ENCODE peak calls at places on chromosomes 6 and 20, in ten cellular contexts. One of them, this sample, is unnamed.

GRCh38 chr20:2212457-2213005 is 83.3 kb upstream of the TGM3 start:
- DNase-seq in GM23248: no peak
- DNase-seq in DMS 273 treated with DMSO at 0.1 percent for 48 hours: no peak
- DNase-seq in dermis microvascular lymphatic vessel endothelial cell: no peak
- DNase-seq in mesenchymal stem cell: no peak
- DNase-seq in AG08395: no peak
- DNase-seq in EH: no peak
- DNase-seq in astrocyte of the cerebellum: no peak
- DNase-seq in Right ventricle myocardium inferior: no peak
- DNase-seq in RWPE1: no peak
- DNase-seq in this sample: no peak

GRCh38 chr6:134352786-134353480 is 35.0 kb upstream of the SGK1 start:
- DNase-seq in GM23248: peak; percentile 88
- DNase-seq in DMS 273 treated with DMSO at 0.1 percent for 48 hours: no peak
- DNase-seq in dermis microvascular lymphatic vessel endothelial cell: no peak
- DNase-seq in mesenchymal stem cell: peak; percentile 96
- DNase-seq in AG08395: peak; percentile 76
- DNase-seq in EH: peak; percentile 91
- DNase-seq in astrocyte of the cerebellum: peak; percentile 64
- DNase-seq in Right ventricle myocardium inferior: no peak
- DNase-seq in RWPE1: no peak
- DNase-seq in this sample: peak; percentile 95

GRCh38 chr6:23170044-23170443 is 600.7 kb downstream of the HDGFL1 start:
- DNase-seq in GM23248: no peak
- DNase-seq in DMS 273 treated with DMSO at 0.1 percent for 48 hours: no peak
- DNase-seq in dermis microvascular lymphatic vessel endothelial cell: no peak
- DNase-seq in mesenchymal stem cell: no peak
- DNase-seq in AG08395: no peak
- DNase-seq in EH: no peak
- DNase-seq in astrocyte of the cerebellum: no peak
- DNase-seq in Right ventricle myocardium inferior: no peak
- DNase-seq in RWPE1: no peak
- DNase-seq in this sample: no peak

GRCh38 chr6:107698146-107698545 is 126.0 kb downstream of the SCML4 start:
- DNase-seq in GM23248: peak; percentile 93
- DNase-seq in DMS 273 treated with DMSO at 0.1 percent for 48 hours: no peak
- DNase-seq in dermis microvascular lymphatic vessel endothelial cell: no peak
- DNase-seq in mesenchymal stem cell: peak; percentile 84
- DNase-seq in AG08395: peak; percentile 78
- DNase-seq in EH: peak; percentile 83
- DNase-seq in astrocyte of the cerebellum: no peak
- DNase-seq in Right ventricle myocardium inferior: no peak
- DNase-seq in RWPE1: no peak
- DNase-seq in this sample: peak; percentile 58

GRCh38 chr20:62899633-62900051 is 26.7 kb downstream of the DIDO1 start:
- DNase-seq in GM23248: peak; percentile 32
- DNase-seq in DMS 273 treated with DMSO at 0.1 percent for 48 hours: no peak
- DNase-seq in dermis microvascular lymphatic vessel endothelial cell: no peak
- DNase-seq in mesenchymal stem cell: no peak
- DNase-seq in AG08395: peak; percentile 17
- DNase-seq in EH: no peak
- DNase-seq in astrocyte of the cerebellum: no peak
- DNase-seq in Right ventricle myocardium inferior: no peak
- DNase-seq in RWPE1: peak; percentile 76
- DNase-seq in this sample: no peak

GRCh38 chr6:113860165-113860955 is 3.2 kb downstream of the MARCKS start:
- DNase-seq in GM23248: peak; percentile 70
- DNase-seq in DMS 273 treated with DMSO at 0.1 percent for 48 hours: no peak
- DNase-seq in dermis microvascular lymphatic vessel endothelial cell: no peak
- DNase-seq in mesenchymal stem cell: no peak
- DNase-seq in AG08395: peak; percentile 7
- DNase-seq in EH: peak; percentile 52
- DNase-seq in astrocyte of the cerebellum: no peak
- DNase-seq in Right ventricle myocardium inferior: peak; percentile 62
- DNase-seq in RWPE1: peak; percentile 21
- DNase-seq in this sample: peak; percentile 48

GRCh38 chr20:63641146-63641791 is 12.0 kb downstream of the STMN3 start:
- DNase-seq in GM23248: no peak
- DNase-seq in DMS 273 treated with DMSO at 0.1 percent for 48 hours: no peak
- DNase-seq in dermis microvascular lymphatic vessel endothelial cell: no peak
- DNase-seq in mesenchymal stem cell: peak; percentile 60
- DNase-seq in AG08395: no peak
- DNase-seq in EH: peak; percentile 56
- DNase-seq in astrocyte of the cerebellum: no peak
- DNase-seq in Right ventricle myocardium inferior: no peak
- DNase-seq in RWPE1: no peak
- DNase-seq in this sample: peak; percentile 18

GRCh38 chr6:148932208-148932607 is 185.4 kb downstream of the UST start:
- DNase-seq in GM23248: no peak
- DNase-seq in DMS 273 treated with DMSO at 0.1 percent for 48 hours: no peak
- DNase-seq in dermis microvascular lymphatic vessel endothelial cell: no peak
- DNase-seq in mesenchymal stem cell: no peak
- DNase-seq in AG08395: no peak
- DNase-seq in EH: no peak
- DNase-seq in astrocyte of the cerebellum: no peak
- DNase-seq in Right ventricle myocardium inferior: no peak
- DNase-seq in RWPE1: no peak
- DNase-seq in this sample: no peak

GRCh38 chr20:63696628-63697356 is at the start of gene TNFRSF6B:
- DNase-seq in GM23248: peak; percentile 47
- DNase-seq in DMS 273 treated with DMSO at 0.1 percent for 48 hours: no peak
- DNase-seq in dermis microvascular lymphatic vessel endothelial cell: no peak
- DNase-seq in mesenchymal stem cell: peak; percentile 33
- DNase-seq in AG08395: no peak
- DNase-seq in EH: no peak
- DNase-seq in astrocyte of the cerebellum: no peak
- DNase-seq in Right ventricle myocardium inferior: peak; percentile 53
- DNase-seq in RWPE1: no peak
- DNase-seq in this sample: no peak

GRCh38 chr20:53493201-53493908 is 100.3 kb downstream of the ZNF217 start:
- DNase-seq in GM23248: peak; percentile 69
- DNase-seq in DMS 273 treated with DMSO at 0.1 percent for 48 hours: no peak
- DNase-seq in dermis microvascular lymphatic vessel endothelial cell: no peak
- DNase-seq in mesenchymal stem cell: no peak
- DNase-seq in AG08395: peak; percentile 31
- DNase-seq in EH: no peak
- DNase-seq in astrocyte of the cerebellum: no peak
- DNase-seq in Right ventricle myocardium inferior: no peak
- DNase-seq in RWPE1: no peak
- DNase-seq in this sample: no peak

GRCh38 chr6:162899148-162899547 is 171.4 kb downstream of the PACRG start:
- DNase-seq in GM23248: no peak
- DNase-seq in DMS 273 treated with DMSO at 0.1 percent for 48 hours: no peak
- DNase-seq in dermis microvascular lymphatic vessel endothelial cell: no peak
- DNase-seq in mesenchymal stem cell: no peak
- DNase-seq in AG08395: no peak
- DNase-seq in EH: no peak
- DNase-seq in astrocyte of the cerebellum: no peak
- DNase-seq in Right ventricle myocardium inferior: no peak
- DNase-seq in RWPE1: no peak
- DNase-seq in this sample: no peak

GRCh38 chr6:107180114-107180513 is 64.8 kb upstream of the BEND3 start:
- DNase-seq in GM23248: no peak
- DNase-seq in DMS 273 treated with DMSO at 0.1 percent for 48 hours: no peak
- DNase-seq in dermis microvascular lymphatic vessel endothelial cell: no peak
- DNase-seq in mesenchymal stem cell: no peak
- DNase-seq in AG08395: no peak
- DNase-seq in EH: no peak
- DNase-seq in astrocyte of the cerebellum: no peak
- DNase-seq in Right ventricle myocardium inferior: no peak
- DNase-seq in RWPE1: no peak
- DNase-seq in this sample: no peak

GRCh38 chr6:33863723-33864440 is 60.1 kb upstream of the MLN start:
- DNase-seq in GM23248: no peak
- DNase-seq in DMS 273 treated with DMSO at 0.1 percent for 48 hours: no peak
- DNase-seq in dermis microvascular lymphatic vessel endothelial cell: no peak
- DNase-seq in mesenchymal stem cell: no peak
- DNase-seq in AG08395: no peak
- DNase-seq in EH: no peak
- DNase-seq in astrocyte of the cerebellum: no peak
- DNase-seq in Right ventricle myocardium inferior: no peak
- DNase-seq in RWPE1: no peak
- DNase-seq in this sample: no peak

GRCh38 chr6:20868397-20869185 is 334.3 kb downstream of the CDKAL1 start:
- DNase-seq in GM23248: no peak
- DNase-seq in DMS 273 treated with DMSO at 0.1 percent for 48 hours: peak; percentile 90
- DNase-seq in dermis microvascular lymphatic vessel endothelial cell: no peak
- DNase-seq in mesenchymal stem cell: no peak
- DNase-seq in AG08395: no peak
- DNase-seq in EH: no peak
- DNase-seq in astrocyte of the cerebellum: no peak
- DNase-seq in Right ventricle myocardium inferior: no peak
- DNase-seq in RWPE1: no peak
- DNase-seq in this sample: no peak

GRCh38 chr20:34907616-34908469 is 31.4 kb downstream of the ACSS2 start:
- DNase-seq in GM23248: peak; percentile 89
- DNase-seq in DMS 273 treated with DMSO at 0.1 percent for 48 hours: peak; percentile 75
- DNase-seq in dermis microvascular lymphatic vessel endothelial cell: peak; percentile 70
- DNase-seq in mesenchymal stem cell: peak; percentile 94
- DNase-seq in AG08395: peak; percentile 95
- DNase-seq in EH: peak; percentile 98
- DNase-seq in astrocyte of the cerebellum: peak; percentile 68
- DNase-seq in Right ventricle myocardium inferior: no peak
- DNase-seq in RWPE1: peak; percentile 99
- DNase-seq in this sample: peak; percentile 81